ENCODE peak calls at places on chromosomes 1 and 21, in six cellular contexts. E is transverse colon, V is stomach, K is esophagus squamous epithelium, Y is heart left ventricle, L is HepG2. P is an unnamed sample.

GRCh38 chr1:246798606-246799496 is 74.6 kb downstream of the SCCPDH start:
- DNase-seq in K (no peak), Y (peak), L (no peak), V (no peak), E (no peak), P (no peak)

GRCh38 chr21:29973258-29973657 is 33.5 kb upstream of the GRIK1 start:
- DNase-seq in E (no peak), V (no peak), K (no peak), L (no peak), Y (no peak), P (no peak)

GRCh38 chr1:19122668-19123067 is 87.4 kb downstream of the UBR4 start:
- DNase-seq in E (peak), Y (peak), L (no peak), K (no peak), V (peak), P (no peak)

GRCh38 chr1:161177112-161177935 is at the start of gene B4GALT3:
- DNase-seq in E (peak), K (peak), L (peak), Y (peak), V (peak), P (peak)

GRCh38 chr1:2566106-2567045 is 10.2 kb downstream of the TNFRSF14 start:
- DNase-seq in Y (no peak), E (no peak), L (no peak), V (no peak), K (no peak), P (no peak)

GRCh38 chr1:11731719-11732283 is 4.1 kb upstream of the AGTRAP start:
- DNase-seq in V (peak), E (peak), L (peak), K (peak), Y (peak), P (peak)

GRCh38 chr1:119358661-119359060 is 9.9 kb upstream of the HAO2 start:
- DNase-seq in Y (no peak), V (no peak), K (no peak), L (no peak), E (no peak), P (no peak)

GRCh38 chr1:10694274-10694632 is 102.2 kb downstream of the CASZ1 start:
- DNase-seq in K (no peak), V (no peak), E (no peak), L (no peak), Y (no peak), P (peak)

GRCh38 chr1:151002006-151002405 is 4.7 kb downstream of the MINDY1 start:
- DNase-seq in V (no peak), Y (no peak), E (no peak), L (no peak), K (no peak), P (no peak)

GRCh38 chr1:110012100-110012499 is 22.3 kb upstream of the STRIP1 start:
- DNase-seq in K (no peak), E (no peak), Y (no peak), L (no peak), V (no peak), P (no peak)

GRCh38 chr1:50174101-50174500 is 65.4 kb downstream of the ELAVL4 start:
- DNase-seq in E (no peak), V (no peak), K (no peak), L (no peak), Y (no peak), P (no peak)

GRCh38 chr1:24293392-24294227 is 25.5 kb upstream of the GRHL3 start:
- DNase-seq in Y (no peak), L (no peak), E (no peak), V (no peak), K (no peak), P (no peak)

GRCh38 chr1:182175340-182176068 is 114.0 kb upstream of the ZNF648 start:
- DNase-seq in V (no peak), Y (no peak), E (peak), K (no peak), L (peak), P (no peak)

GRCh38 chr1:207430602-207431001 is 23.5 kb upstream of the CR2 start:
- DNase-seq in L (no peak), K (no peak), E (no peak), Y (no peak), V (no peak), P (no peak)

GRCh38 chr1:15152318-15153183 is 996 bp upstream of the TMEM51 start:
- DNase-seq in E (peak), K (no peak), L (peak), V (peak), Y (peak), P (peak)

GRCh38 chr1:66434096-66434495 is 99.9 kb upstream of the SGIP1 start:
- DNase-seq in Y (no peak), K (no peak), L (no peak), V (no peak), E (no peak), P (no peak)

GRCh38 chr1:98693385-98693784 is 31.9 kb downstream of the SNX7 start:
- DNase-seq in E (no peak), K (no peak), L (no peak), V (no peak), Y (peak), P (no peak)

GRCh38 chr1:97094257-97094972 is 372.8 kb downstream of the PTBP2 start:
- DNase-seq in E (no peak), Y (no peak), L (no peak), V (no peak), K (no peak), P (no peak)

GRCh38 chr1:236066828-236067386 is 2.0 kb upstream of the NID1 start:
- DNase-seq in Y (peak), K (no peak), L (no peak), E (peak), V (peak), P (no peak)

GRCh38 chr1:179025125-179025974 is at the start of gene FAM20B:
- DNase-seq in E (peak), V (peak), L (peak), Y (peak), K (peak), P (peak)

GRCh38 chr1:73205294-73205973 is 923.1 kb upstream of the NEGR1 start:
- DNase-seq in V (no peak), K (no peak), Y (no peak), E (no peak), L (no peak), P (no peak)

GRCh38 chr1:17586172-17586963 is 46.9 kb downstream of the ARHGEF10L start:
- DNase-seq in Y (no peak), L (no peak), V (no peak), E (no peak), K (no peak), P (no peak)

GRCh38 chr1:234969630-234970370 is 158.8 kb downstream of the TOMM20 start:
- DNase-seq in V (peak), K (no peak), E (no peak), Y (peak), L (no peak), P (peak)

GRCh38 chr1:94539496-94539895 is 2.1 kb downstream of the F3 start:
- DNase-seq in V (no peak), K (no peak), L (no peak), Y (peak), E (no peak), P (peak)

GRCh38 chr1:230268371-230269170 is 157.6 kb downstream of the PGBD5 start:
- DNase-seq in V (no peak), K (no peak), E (peak), Y (peak), L (peak), P (peak)

GRCh38 chr1:225635649-225636048 is 17.3 kb downstream of the ENAH start:
- DNase-seq in Y (no peak), K (no peak), E (no peak), V (no peak), L (no peak), P (no peak)

GRCh38 chr21:42806489-42807140 is 72.7 kb downstream of the WDR4 start:
- DNase-seq in V (no peak), E (no peak), L (no peak), K (no peak), Y (no peak), P (no peak)

GRCh38 chr1:7755448-7755847 is 15.6 kb upstream of the VAMP3 start:
- DNase-seq in E (no peak), V (no peak), L (peak), K (no peak), Y (no peak), P (no peak)

GRCh38 chr1:153774780-153775431 is at the start of gene SLC27A3:
- DNase-seq in E (peak), Y (peak), L (no peak), V (peak), K (no peak), P (peak)

GRCh38 chr1:220521755-220522154 is 6.2 kb upstream of the MARK1 start:
- DNase-seq in Y (no peak), L (no peak), K (no peak), V (no peak), E (no peak), P (no peak)

GRCh38 chr1:226702318-226702956 is 36.6 kb downstream of the ITPKB start:
- DNase-seq in V (no peak), E (no peak), Y (no peak), L (no peak), K (no peak), P (peak)

GRCh38 chr1:232149302-232150201 is 480.4 kb downstream of the SIPA1L2 start:
- DNase-seq in L (no peak), V (no peak), Y (no peak), E (no peak), K (no peak), P (no peak)

GRCh38 chr1:33388989-33389771 is 41.7 kb downstream of the PHC2 start:
- DNase-seq in L (no peak), V (no peak), K (no peak), Y (peak), E (no peak), P (peak)

GRCh38 chr1:66302810-66303209 is 231.1 kb upstream of the SGIP1 start:
- DNase-seq in V (no peak), K (no peak), E (no peak), L (no peak), Y (no peak), P (no peak)

GRCh38 chr1:207393610-207394009 is 60.5 kb upstream of the CR2 start:
- DNase-seq in K (no peak), L (no peak), Y (no peak), V (no peak), E (no peak), P (peak)

GRCh38 chr1:29803486-29803885 is 567.2 kb downstream of the PTPRU start:
- DNase-seq in K (no peak), L (no peak), Y (no peak), V (peak), E (no peak), P (no peak)

GRCh38 chr1:44909949-44910594 is 67.0 kb upstream of the PTCH2 start:
- DNase-seq in E (no peak), V (no peak), Y (no peak), L (no peak), K (no peak), P (no peak)

GRCh38 chr1:16254263-16254948 is 17.4 kb upstream of the CPLANE2 start:
- DNase-seq in Y (no peak), L (no peak), V (no peak), K (no peak), E (no peak), P (no peak)

GRCh38 chr1:80018348-80018747 is 1011.8 kb upstream of the ADGRL4 start:
- DNase-seq in L (no peak), K (no peak), Y (no peak), V (no peak), E (no peak), P (no peak)

GRCh38 chr1:80023366-80023765 is 1016.8 kb upstream of the ADGRL4 start:
- DNase-seq in E (no peak), V (no peak), K (no peak), Y (no peak), L (no peak), P (no peak)

GRCh38 chr1:80021891-80022290 is 1015.4 kb upstream of the ADGRL4 start:
- DNase-seq in Y (no peak), E (no peak), L (no peak), K (no peak), V (no peak), P (no peak)
- TF ChIP-seq POLR2A in Y (no peak), E (no peak), L (no peak), K (no peak), V (no peak), P (no peak)

GRCh38 chr1:46370214-46370633 is 23.9 kb upstream of the FAAH start:
- DNase-seq in E (no peak), K (no peak), Y (no peak), L (no peak), V (peak), P (no peak)
- TF ChIP-seq POLR2A in E (no peak), K (no peak), Y (no peak), L (no peak), V (no peak), P (no peak)

GRCh38 chr1:55194851-55195250 is 20.3 kb downstream of the USP24 start:
- DNase-seq in Y (no peak), K (no peak), V (no peak), E (no peak), L (no peak), P (no peak)

GRCh38 chr1:55196433-55197035 is 18.6 kb downstream of the USP24 start:
- DNase-seq in L (no peak), Y (no peak), V (no peak), E (no peak), K (no peak), P (no peak)

GRCh38 chr1:55195523-55196233 is 19.5 kb downstream of the USP24 start:
- DNase-seq in V (no peak), Y (no peak), E (no peak), L (no peak), K (no peak), P (no peak)

GRCh38 chr1:55198044-55198443 is 17.1 kb downstream of the USP24 start:
- DNase-seq in L (no peak), E (no peak), Y (no peak), K (no peak), V (no peak), P (no peak)

DNA sequence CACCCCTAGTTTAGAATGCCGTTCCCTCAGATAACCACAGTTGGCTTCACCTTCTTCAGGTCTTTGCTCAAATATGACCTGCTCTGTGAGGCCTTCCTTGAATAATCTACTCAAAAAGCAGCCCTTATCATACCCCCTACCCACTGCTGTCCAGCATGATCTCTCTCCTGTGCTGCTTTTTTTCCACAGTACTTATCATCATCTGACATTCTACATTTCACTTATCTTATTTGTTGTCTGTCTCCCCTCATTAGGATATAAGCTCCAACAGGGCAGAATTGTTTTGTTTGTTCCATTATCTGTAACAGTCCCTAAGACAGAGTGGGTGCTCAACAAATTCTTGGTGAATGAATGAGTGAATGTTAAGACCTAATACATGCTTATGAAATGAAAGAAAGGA is 18.1 kb downstream of the USP24 start:
- DNase-seq in E (no peak), K (no peak), Y (no peak), V (no peak), L (no peak), P (no peak)
- TF ChIP-seq POLR2A in E (no peak), K (no peak), Y (no peak), V (no peak), L (no peak), P (no peak)

GRCh38 chr1:56516539-56517252 is 62.7 kb downstream of the PLPP3 start:
- DNase-seq in Y (no peak), L (no peak), V (peak), E (peak), K (no peak), P (no peak)
- TF ChIP-seq POLR2A in Y (no peak), L (no peak), V (no peak), E (peak), K (no peak), P (no peak)

P was measured in adrenal gland.